ENCODE peak calls at places on chromosomes 16 and 17, in seven cellular contexts. Q, N, W, L, E, D and T are unnamed samples.

GRCh38 chr16:48101069-48101674 is 54.6 kb downstream of the ABCC12 start:
- DNase-seq in Q (no peak), N (no peak), W (no peak), L (no peak), E (no peak), D (no peak), T (no peak)

GRCh38 chr16:4767872-4768548 is 1.0 kb upstream of the ZNF500 start:
- DNase-seq in Q (no peak), N (peak), W (no peak), L (no peak), E (no peak), D (no peak), T (no peak)

GRCh38 chr17:37083461-37083860 is 134.7 kb downstream of the AATF start:
- DNase-seq in Q (no peak), N (no peak), W (no peak), L (no peak), E (no peak), D (peak), T (no peak)

GRCh38 chr17:32871736-32872135 is 5.2 kb downstream of the MYO1D start:
- DNase-seq in Q (no peak), N (no peak), W (no peak), L (no peak), E (no peak), D (no peak), T (no peak)

GRCh38 chr17:652310-652709 is 62.3 kb downstream of the VPS53 start:
- DNase-seq in Q (no peak), N (peak), W (no peak), L (no peak), E (no peak), D (no peak), T (no peak)

GRCh38 chr17:21452377-21453143 is 76.4 kb downstream of the KCNJ12 start:
- DNase-seq in Q (peak), N (peak), W (no peak), L (no peak), E (peak), D (peak), T (peak)

GRCh38 chr17:75773121-75773807 is 8.3 kb upstream of the GALK1 start:
- DNase-seq in Q (no peak), N (no peak), W (no peak), L (no peak), E (no peak), D (no peak), T (no peak)

GRCh38 chr16:22291860-22292692 is 5.1 kb upstream of the POLR3E start:
- DNase-seq in Q (no peak), N (peak), W (no peak), L (no peak), E (no peak), D (peak), T (no peak)

GRCh38 chr17:77893144-77894044 is 65.1 kb upstream of the TNRC6C start:
- DNase-seq in Q (peak), N (no peak), W (peak), L (no peak), E (no peak), D (no peak), T (no peak)

GRCh38 chr16:87047221-87048037 is 269.8 kb downstream of the C16orf95 start:
- DNase-seq in Q (no peak), N (no peak), W (no peak), L (no peak), E (no peak), D (peak), T (no peak)

GRCh38 chr16:31072540-31073072 is 1.4 kb downstream of the ZNF668 start:
- DNase-seq in Q (peak), N (peak), W (peak), L (no peak), E (no peak), D (peak), T (peak)

GRCh38 chr17:55423535-55423934 is 1.9 kb upstream of the MMD start:
- DNase-seq in Q (no peak), N (no peak), W (no peak), L (no peak), E (no peak), D (no peak), T (no peak)

GRCh38 chr17:75346906-75347305 is 57.7 kb upstream of the SLC25A19 start:
- DNase-seq in Q (no peak), N (peak), W (no peak), L (no peak), E (no peak), D (peak), T (peak)

GRCh38 chr17:225551-225950 is 44.1 kb upstream of the DOC2B start:
- DNase-seq in Q (no peak), N (no peak), W (no peak), L (no peak), E (no peak), D (no peak), T (no peak)

GRCh38 chr16:76114681-76115080 is 162.5 kb upstream of the CNTNAP4 start:
- DNase-seq in Q (no peak), N (no peak), W (no peak), L (no peak), E (no peak), D (no peak), T (no peak)

GRCh38 chr16:82341146-82341669 is 171.2 kb upstream of the MPHOSPH6 start:
- DNase-seq in Q (no peak), N (no peak), W (no peak), L (no peak), E (no peak), D (no peak), T (no peak)

GRCh38 chr16:68319185-68319908 is 8.5 kb downstream of the PRMT7 start:
- DNase-seq in Q (no peak), N (no peak), W (no peak), L (no peak), E (no peak), D (no peak), T (no peak)

DNA sequence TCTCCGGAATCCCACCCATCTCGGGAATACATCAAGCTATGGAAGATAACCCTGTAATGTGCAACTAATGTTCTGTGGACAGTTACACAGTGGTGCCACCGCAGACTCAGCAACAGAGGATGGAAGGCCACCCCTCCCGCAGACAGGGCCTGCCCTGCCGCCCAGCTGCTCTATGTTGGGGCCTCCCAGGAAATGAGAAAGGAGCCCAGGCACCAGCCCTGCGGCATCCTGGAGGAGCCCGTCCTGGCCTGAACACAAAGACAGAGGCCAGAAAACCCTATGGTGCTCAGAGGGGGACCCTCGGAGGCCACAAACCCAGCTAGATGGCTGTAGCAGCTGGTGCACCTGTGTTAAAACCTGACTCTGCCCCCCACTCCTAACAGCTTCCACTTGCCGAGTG is 216.1 kb upstream of the RPL38 start:
- DNase-seq in Q (no peak), N (no peak), W (no peak), L (no peak), E (no peak), D (no peak), T (no peak)
- TF ChIP-seq CTCF in Q (no peak), N (no peak), W (no peak), L (no peak), E (no peak), D (no peak), T (no peak)

DNA sequence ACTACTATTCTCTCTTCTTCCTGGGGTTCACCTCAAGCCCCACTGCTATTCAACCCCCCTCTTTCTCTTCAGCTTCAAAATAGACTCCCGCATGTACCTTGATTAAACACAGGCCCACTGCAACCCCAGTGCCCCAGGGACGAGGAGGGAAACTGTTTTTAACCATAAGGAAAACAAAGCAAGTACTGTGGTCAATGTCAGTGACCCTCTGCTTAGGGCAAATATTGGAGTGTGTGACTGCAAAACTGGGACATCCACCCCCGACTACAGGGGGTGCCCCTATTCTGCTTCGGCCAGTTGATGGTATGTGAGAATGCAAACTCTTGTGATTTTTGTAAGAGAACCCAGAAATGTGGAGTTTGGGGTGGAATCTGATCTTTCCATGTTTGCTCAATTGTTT is 9.5 kb upstream of the PNPO start:
- DNase-seq in Q (no peak), N (no peak), W (no peak), L (no peak), E (no peak), D (no peak), T (no peak)
- TF ChIP-seq CTCF in Q (no peak), N (no peak), W (no peak), L (no peak), E (no peak), D (no peak), T (no peak)

DNA sequence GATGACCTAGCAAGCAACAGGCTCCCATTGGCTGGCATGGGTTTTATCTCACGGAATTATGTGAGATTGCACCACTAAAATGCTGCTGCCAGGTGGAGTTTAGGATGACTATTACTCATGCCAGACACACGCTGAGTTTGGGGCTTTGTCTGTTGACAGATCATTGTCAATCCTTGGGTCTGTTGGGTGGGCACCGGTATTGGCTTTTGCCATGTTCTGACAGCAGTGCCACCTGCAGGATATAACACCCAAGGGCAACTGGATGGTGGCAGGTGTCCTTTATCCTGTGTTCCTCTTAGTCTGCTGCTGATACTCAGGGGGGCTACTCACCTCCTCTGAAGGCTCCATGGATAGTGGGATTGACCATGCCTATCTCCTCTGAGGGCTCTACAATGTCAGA is 221.6 kb upstream of the DYNLRB2 start:
- DNase-seq in Q (no peak), N (no peak), W (no peak), L (no peak), E (no peak), D (no peak), T (no peak)
- TF ChIP-seq CTCF in Q (no peak), N (no peak), W (no peak), L (no peak), E (peak), D (no peak), T (no peak)

GRCh38 chr17:69506489-69506888 is 92.0 kb downstream of the MAP2K6 start:
- DNase-seq in Q (no peak), N (no peak), W (no peak), L (no peak), E (no peak), D (no peak), T (no peak)
- TF ChIP-seq CTCF in Q (no peak), N (peak), W (no peak), L (peak), E (peak), D (peak), T (peak)

GRCh38 chr16:57474671-57475661 is 11.3 kb downstream of the DOK4 start:
- DNase-seq in Q (no peak), N (no peak), W (no peak), L (no peak), E (no peak), D (no peak), T (no peak)

GRCh38 chr16:57473906-57474305 is 11.4 kb downstream of the POLR2C start:
- DNase-seq in Q (no peak), N (no peak), W (no peak), L (no peak), E (no peak), D (no peak), T (no peak)

GRCh38 chr16:57477531-57478202 is 8.6 kb downstream of the DOK4 start:
- DNase-seq in Q (no peak), N (no peak), W (no peak), L (no peak), E (no peak), D (no peak), T (no peak)

GRCh38 chr16:57476546-57477410 is 9.5 kb downstream of the DOK4 start:
- DNase-seq in Q (no peak), N (no peak), W (no peak), L (no peak), E (peak), D (no peak), T (no peak)

DNA sequence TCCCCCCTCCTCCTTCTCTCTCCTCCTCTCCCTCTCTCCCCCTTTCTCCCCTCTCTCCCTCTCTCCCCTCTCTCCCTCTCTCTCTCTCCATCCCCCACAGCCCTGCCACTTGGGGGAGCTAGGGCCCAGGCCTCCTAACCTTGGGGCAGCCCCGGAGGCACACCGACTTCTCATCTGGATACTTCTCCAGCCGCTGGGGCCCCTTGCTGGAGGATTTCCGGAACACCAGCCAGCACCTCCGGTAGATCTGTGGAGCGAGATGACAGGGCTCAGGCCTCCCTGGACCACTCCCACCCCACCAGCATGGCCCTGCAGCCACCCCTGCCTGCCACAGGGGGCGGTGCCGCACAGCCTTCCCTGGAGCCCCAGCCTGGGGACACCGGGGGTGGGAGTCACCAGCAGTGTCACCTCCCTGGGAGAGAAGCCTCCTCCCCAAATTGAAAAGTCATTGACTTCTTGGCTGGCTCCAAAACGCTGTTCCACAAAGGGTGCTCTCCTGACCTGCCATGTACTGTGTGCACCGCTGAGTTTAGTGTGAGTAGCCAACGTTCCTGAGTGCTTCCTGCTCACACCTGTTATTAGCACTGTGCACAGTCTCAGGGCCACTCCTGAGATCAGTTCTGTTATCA is 10.5 kb downstream of the DOK4 start:
- DNase-seq in Q (peak), N (peak), W (peak), L (peak), E (peak), D (peak), T (peak)
- TF ChIP-seq CTCF in Q (peak), N (peak), W (peak), L (peak), E (peak), D (no peak), T (peak)

GRCh38 chr16:17565605-17566004 is 94.8 kb upstream of the XYLT1 start:
- DNase-seq in Q (no peak), N (no peak), W (no peak), L (no peak), E (no peak), D (no peak), T (no peak)
- TF ChIP-seq CTCF in Q (no peak), N (no peak), W (no peak), L (no peak), E (no peak), D (no peak), T (no peak)

GRCh38 chr17:60969500-60970037 is 291.9 kb downstream of the BCAS3 start:
- DNase-seq in Q (no peak), N (no peak), W (no peak), L (no peak), E (no peak), D (no peak), T (no peak)
- TF ChIP-seq CTCF in Q (no peak), N (no peak), W (no peak), L (no peak), E (no peak), D (no peak), T (no peak)

GRCh38 chr17:57106107-57106835 is 21.2 kb downstream of the AKAP1 start:
- DNase-seq in Q (no peak), N (no peak), W (no peak), L (peak), E (peak), D (no peak), T (no peak)
- TF ChIP-seq CTCF in Q (no peak), N (peak), W (no peak), L (peak), E (peak), D (peak), T (no peak)